ENCODE peak calls at places on chromosomes 6 and 20, in six cellular contexts. S is NCI-H460; Z is GM10248; P is hepatocyte; F is stimulated activated CD4-positive, alpha-beta T cell treated with anti-CD3 and anti-CD28 coated beads, Interleukin-1b, Interleukin-23, amount 100 ng/mL, for 24 hours; N is caudate nucleus. U is an unnamed sample.
A peak's percentile ranks its signal among the peaks of the same experiment; 100 is the strongest.

GRCh38 chr6:143778926-143779325 is 64.2 kb upstream of the LTV1 start:
- DNase-seq in S (no peak), Z (no peak), P (no peak), F (no peak), N (no peak), U (no peak)

GRCh38 chr6:167795874-167796667 is 30.6 kb upstream of the AFDN start:
- DNase-seq in S (no peak), Z (no peak), P (no peak), F (no peak), N (no peak), U (no peak)

GRCh38 chr20:34581341-34582189 is 23.0 kb downstream of the MAP1LC3A start:
- DNase-seq in S (no peak), Z (peak; percentile 29), P (peak; percentile 49), F (no peak), N (no peak), U (no peak)

GRCh38 chr6:127516676-127517273 is 2.4 kb downstream of the MTCL3 start:
- DNase-seq in S (peak; percentile 23), Z (peak; percentile 66), P (peak; percentile 29), F (no peak), N (no peak), U (no peak)

GRCh38 chr20:47681977-47682812 is 103.1 kb downstream of the SULF2 start:
- DNase-seq in S (peak; percentile 24), Z (no peak), P (peak; percentile 29), F (no peak), N (no peak), U (no peak)

GRCh38 chr6:158517581-158517980 is 42.3 kb upstream of the TMEM181 start:
- DNase-seq in S (no peak), Z (peak; percentile 49), P (no peak), F (no peak), N (no peak), U (no peak)

GRCh38 chr6:45930419-45931059 is 85.1 kb downstream of the CLIC5 start:
- DNase-seq in S (peak; percentile 45), Z (peak; percentile 68), P (peak; percentile 82), F (peak; percentile 13), N (no peak), U (no peak)

GRCh38 chr20:49937023-49937929 is 1.1 kb downstream of the RNF114 start:
- DNase-seq in S (no peak), Z (peak; percentile 26), P (peak; percentile 27), F (no peak), N (no peak), U (no peak)

GRCh38 chr6:47633141-47633540 is 65.2 kb upstream of the ADGRF4 start:
- DNase-seq in S (no peak), Z (no peak), P (peak; percentile 15), F (no peak), N (no peak), U (no peak)

GRCh38 chr6:166106076-166106686 is 61.5 kb downstream of the TBXT start:
- DNase-seq in S (peak; percentile 82), Z (peak; percentile 53), P (peak; percentile 86), F (peak; percentile 28), N (peak; percentile 13), U (no peak)

GRCh38 chr6:19417713-19418112 is 419.5 kb upstream of the ID4 start:
- DNase-seq in S (no peak), Z (no peak), P (peak; percentile 13), F (no peak), N (no peak), U (no peak)

GRCh38 chr6:41066867-41067304 is 5.3 kb downstream of the OARD1 start:
- DNase-seq in S (peak; percentile 58), Z (peak; percentile 30), P (peak; percentile 90), F (peak; percentile 45), N (no peak), U (no peak)

GRCh38 chr6:155228549-155229166 is 35.2 kb upstream of the CLDN20 start:
- DNase-seq in S (no peak), Z (no peak), P (peak; percentile 16), F (no peak), N (no peak), U (no peak)